ENCODE peak calls at places on chromosomes 5 and 9, in five cellular contexts. Y, H, O, J and E are unnamed samples.

GRCh38 chr5:180647941-180648500 is 1.4 kb downstream of the FLT4 start:
- DNase-seq in Y (no peak), H (no peak), O (no peak), J (no peak), E (no peak)

GRCh38 chr9:35484406-35484805 is 5.5 kb upstream of the RUSC2 start:
- DNase-seq in Y (no peak), H (no peak), O (no peak), J (no peak), E (no peak)

GRCh38 chr9:99299214-99300102 is 77.4 kb downstream of the SEC61B start:
- DNase-seq in Y (peak; percentile 19), H (peak; percentile 36), O (peak; percentile 56), J (no peak), E (peak; percentile 72)

GRCh38 chr9:3419892-3420291 is 105.9 kb downstream of the RFX3 start:
- DNase-seq in Y (peak; percentile 84), H (no peak), O (no peak), J (no peak), E (no peak)

GRCh38 chr9:132699926-132700325 is 29.7 kb downstream of the GTF3C4 start:
- DNase-seq in Y (no peak), H (no peak), O (no peak), J (no peak), E (no peak)

GRCh38 chr5:119537704-119538103 is 85.4 kb downstream of the HSD17B4 start:
- DNase-seq in Y (no peak), H (no peak), O (peak; percentile 81), J (no peak), E (peak; percentile 4)

GRCh38 chr5:139105621-139106071 is 92.5 kb downstream of the SIL1 start:
- DNase-seq in Y (peak; percentile 39), H (no peak), O (no peak), J (no peak), E (no peak)

GRCh38 chr9:93653762-93654161 is 77.4 kb downstream of the PHF2 start:
- DNase-seq in Y (no peak), H (no peak), O (no peak), J (no peak), E (no peak)

GRCh38 chr5:171705830-171706229 is 79.8 kb upstream of the SMIM23 start:
- DNase-seq in Y (no peak), H (no peak), O (no peak), J (no peak), E (no peak)

DNA sequence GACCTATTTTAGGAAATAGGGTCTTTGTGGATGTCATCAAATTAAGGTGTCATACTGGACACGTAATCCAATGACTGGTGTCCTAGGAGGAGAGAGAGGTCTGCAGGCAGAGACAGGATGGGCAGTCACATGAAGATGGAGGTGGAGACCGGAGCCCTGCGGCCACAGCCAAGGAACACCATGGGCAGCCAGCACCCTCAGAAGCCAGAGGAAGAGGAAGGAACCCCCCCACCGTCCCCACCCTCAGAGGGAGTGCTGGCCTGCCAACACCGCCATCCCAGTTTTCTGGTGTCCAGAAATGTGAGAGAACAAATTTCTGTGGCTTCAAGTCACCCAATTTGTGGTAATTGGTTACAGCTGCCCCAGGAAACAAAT is 88.3 kb downstream of the NSUN2 start:
- DNase-seq in Y (no peak), H (no peak), O (no peak), J (no peak), E (no peak)
- H3K4me3 ChIP-seq in Y (no peak overlapping the region), H (no peak overlapping the region), O (no peak overlapping the region), J (no peak overlapping the region), E (no peak overlapping the region)

DNA sequence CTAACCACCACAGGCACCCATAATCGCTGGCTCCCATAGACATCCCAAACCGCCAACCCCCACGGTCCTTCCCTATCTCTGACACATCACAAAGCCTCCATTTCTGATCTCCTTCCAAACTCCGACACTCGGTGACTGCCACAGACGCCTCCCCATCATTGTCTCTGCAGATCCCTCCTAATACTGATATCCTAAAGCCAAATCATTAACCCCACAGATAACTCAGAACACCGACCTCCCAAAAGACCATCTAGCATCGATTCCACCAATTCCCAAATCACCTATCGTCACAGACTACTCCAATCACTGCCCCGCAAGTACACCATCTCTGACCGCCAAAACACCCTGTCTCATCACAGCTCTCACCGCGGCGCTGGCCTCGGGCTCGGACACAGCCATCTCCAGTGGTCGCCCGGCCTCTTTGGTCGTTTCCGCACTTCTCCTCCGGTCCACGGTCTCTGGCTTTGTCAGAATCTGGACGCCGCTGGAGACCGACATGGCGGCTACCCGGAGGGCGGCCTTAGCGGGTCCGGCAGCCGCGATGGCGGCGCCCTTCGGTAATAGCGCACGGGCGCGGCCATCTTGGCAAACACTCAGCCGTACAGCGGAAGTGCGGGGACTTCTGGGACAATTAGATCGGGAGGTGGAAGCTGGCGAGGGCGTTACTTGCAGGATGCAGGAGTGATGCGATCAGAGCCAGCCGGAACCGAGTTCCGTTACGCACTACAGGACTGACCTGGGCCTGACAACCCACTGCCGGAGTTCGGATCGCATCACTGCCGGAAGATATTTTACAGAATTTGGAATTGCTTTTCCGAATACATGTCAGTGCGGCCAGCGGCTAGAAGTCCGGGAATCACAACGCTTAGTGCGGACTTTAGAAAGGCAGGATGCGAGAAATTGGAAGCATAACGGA is at the start of gene ZFP37:
- DNase-seq in Y (peak; percentile 93), H (peak; percentile 94), O (peak; percentile 90), J (peak; percentile 96), E (peak; percentile 92)
- H3K9me3 ChIP-seq in Y (peaks cover 2% of the 10 kb centered on the region), H (peaks cover 12% of the 10 kb centered on the region), O (peaks cover 11% of the 10 kb centered on the region), J (peaks cover 18% of the 10 kb centered on the region), E (peaks cover 34% of the 10 kb centered on the region)

GRCh38 chr9:126516561-126516935 is 97.2 kb upstream of the LMX1B start:
- DNase-seq in Y (no peak), H (no peak), O (no peak), J (no peak), E (no peak)
- H3K27me3 ChIP-seq in Y (peaks cover 23% of the 10 kb centered on the region), H (peaks cover 12% of the 10 kb centered on the region), O (no peaks in the 10 kb centered on the region), J (no peaks in the 10 kb centered on the region), E (no peaks in the 10 kb centered on the region)

GRCh38 chr5:39009280-39009679 is 64.9 kb downstream of the RICTOR start:
- DNase-seq in Y (no peak), H (no peak), O (no peak), J (no peak), E (no peak)
- H3K4me3 ChIP-seq in Y (no peak overlapping the region), H (no peak overlapping the region), O (no peak overlapping the region), J (no peak overlapping the region), E (no peak overlapping the region)

GRCh38 chr9:65411336-65411735 is 126.3 kb upstream of the FOXD4L5 start:
- DNase-seq in Y (no peak), H (no peak), O (no peak), J (no peak), E (no peak)
- H3K9me3 ChIP-seq in Y (no peaks in the 10 kb centered on the region), H (no peaks in the 10 kb centered on the region), O (peaks cover 33% of the 10 kb centered on the region), J (no peaks in the 10 kb centered on the region), E (no peaks in the 10 kb centered on the region)

GRCh38 chr9:85524531-85524930 is 217.2 kb downstream of the AGTPBP1 start:
- DNase-seq in Y (no peak), H (no peak), O (peak; percentile 33), J (no peak), E (no peak)

GRCh38 chr9:85528142-85528541 is 213.6 kb downstream of the AGTPBP1 start:
- DNase-seq in Y (no peak), H (no peak), O (no peak), J (no peak), E (no peak)

GRCh38 chr9:85533538-85533937 is 208.2 kb downstream of the AGTPBP1 start:
- DNase-seq in Y (no peak), H (no peak), O (no peak), J (no peak), E (no peak)

GRCh38 chr9:85527331-85528015 is 214.3 kb downstream of the AGTPBP1 start:
- DNase-seq in Y (no peak), H (no peak), O (no peak), J (no peak), E (no peak)

DNA sequence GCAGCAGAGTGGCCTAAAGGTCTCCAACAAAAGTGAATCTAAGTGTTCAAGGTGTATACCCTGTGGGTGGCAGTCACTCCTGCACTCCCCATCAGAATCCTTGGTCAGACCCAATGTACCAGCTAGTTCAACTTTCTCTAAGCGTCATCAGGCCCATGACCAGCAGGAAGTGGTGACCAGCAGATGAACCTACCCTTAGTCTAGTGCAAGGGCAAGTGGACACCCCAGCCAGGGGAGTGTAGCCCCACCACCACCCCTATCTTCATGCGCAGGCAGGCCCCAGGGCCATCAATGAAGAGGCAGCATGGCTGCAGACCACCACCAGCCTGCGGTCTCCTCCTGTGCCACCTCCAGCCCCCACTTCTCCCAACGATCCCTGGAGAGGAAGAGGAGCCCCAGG is 213.1 kb downstream of the AGTPBP1 start:
- DNase-seq in Y (no peak), H (no peak), O (no peak), J (no peak), E (no peak)
- H3K27me3 ChIP-seq in Y (peaks cover 13% of the 10 kb centered on the region), H (no peaks in the 10 kb centered on the region), O (peaks cover 3% of the 10 kb centered on the region), J (no peaks in the 10 kb centered on the region), E (no peaks in the 10 kb centered on the region)